ENCODE peak calls at places on chromosomes 16 and 17, in eight cellular contexts. S is mammary epithelial cell, G is tibial artery, H is Peyer's patch, J is brain microvascular endothelial cell, C is kidney epithelial cell, R is bronchial epithelial cell, W is transverse colon. T is an unnamed sample.
A peak's percentile ranks its signal among the peaks of the same experiment; 100 is the strongest.

GRCh38 chr17:20975566-20975965 is 67.2 kb downstream of the USP22 start:
- DNase-seq in G (no peak), C (no peak), H (no peak), W (no peak), R (peak; percentile 78), J (no peak), S (peak; percentile 74), T (no peak)

GRCh38 chr17:7589891-7590611 is at the start of gene SOX15:
- DNase-seq in H (no peak), S (peak; percentile 69), J (no peak), R (peak; percentile 87), C (no peak), W (no peak), G (no peak), T (no peak)

GRCh38 chr17:48113201-48113676 is 5.7 kb downstream of the SNX11 start:
- DNase-seq in G (no peak), R (no peak), H (peak; percentile 75), C (no peak), S (no peak), J (no peak), W (no peak), T (no peak)

GRCh38 chr16:53429221-53429943 is 4.9 kb upstream of the RBL2 start:
- DNase-seq in W (no peak), S (peak; percentile 65), G (no peak), C (no peak), J (peak; percentile 63), R (peak; percentile 44), H (no peak), T (no peak)

GRCh38 chr17:58111676-58112075 is 28.5 kb downstream of the DYNLL2 start:
- DNase-seq in W (no peak), G (no peak), J (no peak), C (no peak), S (no peak), R (no peak), H (no peak), T (no peak)

GRCh38 chr16:27340654-27341053 is 26.9 kb downstream of the IL4R start:
- DNase-seq in R (no peak), G (no peak), C (no peak), W (no peak), J (no peak), H (no peak), S (no peak), T (no peak)

GRCh38 chr17:56937688-56938087 is 23.2 kb downstream of the COIL start:
- DNase-seq in W (no peak), G (no peak), C (no peak), J (no peak), S (peak; percentile 34), H (no peak), R (peak; percentile 21), T (no peak)

GRCh38 chr16:49712106-49712505 is 143.8 kb downstream of the ZNF423 start:
- DNase-seq in R (no peak), C (no peak), G (no peak), S (no peak), H (no peak), J (no peak), W (no peak), T (no peak)

GRCh38 chr16:14364386-14365199 is 265.5 kb downstream of the PARN start:
- DNase-seq in W (no peak), R (peak; percentile 90), S (no peak), C (peak; percentile 94), H (no peak), G (no peak), J (peak; percentile 83), T (peak; percentile 73)

GRCh38 chr16:52657924-52658323 is 111.0 kb upstream of the TOX3 start:
- DNase-seq in G (no peak), R (no peak), C (no peak), J (no peak), S (no peak), H (no peak), W (no peak), T (no peak)

GRCh38 chr16:83689385-83689831 is 118.4 kb upstream of the HSBP1 start:
- DNase-seq in H (no peak), R (peak; percentile 94), S (peak; percentile 91), G (no peak), J (peak; percentile 85), C (peak; percentile 98), W (no peak), T (no peak)

GRCh38 chr16:12449374-12449773 is 354.3 kb downstream of the CPPED1 start:
- DNase-seq in J (no peak), C (no peak), G (no peak), R (no peak), H (peak; percentile 19), W (no peak), S (no peak), T (no peak)

GRCh38 chr17:43526886-43527648 is 19.1 kb downstream of the ETV4 start:
- DNase-seq in J (no peak), G (no peak), R (no peak), H (no peak), W (no peak), C (no peak), S (no peak), T (peak; percentile 49)
- H3K36me3 ChIP-seq in J (peaks cover 32% of the 10 kb centered on the region), G (peaks cover 48% of the 10 kb centered on the region), R (peaks cover 17% of the 10 kb centered on the region), H (no peaks in the 10 kb centered on the region), W (peaks cover 30% of the 10 kb centered on the region), C (no peaks in the 10 kb centered on the region), S (peaks cover 14% of the 10 kb centered on the region), T (peaks cover 58% of the 10 kb centered on the region)

GRCh38 chr17:70171159-70171558 is 1.8 kb downstream of the KCNJ2 start:
- DNase-seq in C (no peak), S (no peak), R (no peak), W (no peak), G (no peak), H (no peak), J (no peak), T (no peak)
- H3K4me3 ChIP-seq in C (no peak overlapping the region), S (no peak overlapping the region), R (no peak overlapping the region), W (peak overlapping the region; percentile 60), G (no peak overlapping the region), H (peak overlapping the region; percentile 86), J (no peak overlapping the region), T (peak overlapping the region; percentile 69)

GRCh38 chr17:41888332-41888965 is 23.2 kb upstream of the KLHL11 start:
- DNase-seq in H (no peak), G (no peak), W (no peak), S (no peak), R (no peak), J (no peak), C (no peak), T (no peak)
- H3K36me3 ChIP-seq in H (no peaks in the 10 kb centered on the region), G (peaks cover 90% of the 10 kb centered on the region), W (peaks cover 73% of the 10 kb centered on the region), S (peaks cover 64% of the 10 kb centered on the region), R (peaks cover 43% of the 10 kb centered on the region), J (peaks cover 94% of the 10 kb centered on the region), C (peaks cover 7% of the 10 kb centered on the region), T (peaks cover 98% of the 10 kb centered on the region)

DNA sequence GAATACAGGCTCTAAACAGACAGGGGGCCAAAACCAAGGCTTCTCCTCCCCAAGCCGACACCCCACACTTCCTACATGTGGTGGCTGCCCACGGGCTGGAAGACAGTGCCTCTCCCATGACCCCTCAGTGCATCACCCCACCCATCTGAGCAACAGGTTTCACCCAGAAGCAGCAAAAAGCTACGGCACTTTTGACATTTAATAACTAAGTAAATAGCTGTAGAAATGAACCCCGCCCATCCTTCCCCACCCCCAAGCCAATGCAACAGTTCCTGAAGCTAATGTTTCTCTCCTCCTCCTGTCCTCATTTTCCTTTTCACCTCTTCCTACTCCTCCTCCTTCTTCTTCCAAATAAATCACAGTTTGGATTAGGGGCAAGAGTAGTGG is 9.9 kb upstream of the SOX9 start:
- DNase-seq in R (no peak), S (no peak), J (no peak), C (no peak), H (no peak), W (peak; percentile 35), G (no peak), T (no peak)
- H3K4me3 ChIP-seq in R (no peak overlapping the region), S (no peak overlapping the region), J (no peak overlapping the region), C (no peak overlapping the region), H (no peak overlapping the region), W (no peak overlapping the region), G (no peak overlapping the region), T (peak overlapping the region; percentile 12)

DNA sequence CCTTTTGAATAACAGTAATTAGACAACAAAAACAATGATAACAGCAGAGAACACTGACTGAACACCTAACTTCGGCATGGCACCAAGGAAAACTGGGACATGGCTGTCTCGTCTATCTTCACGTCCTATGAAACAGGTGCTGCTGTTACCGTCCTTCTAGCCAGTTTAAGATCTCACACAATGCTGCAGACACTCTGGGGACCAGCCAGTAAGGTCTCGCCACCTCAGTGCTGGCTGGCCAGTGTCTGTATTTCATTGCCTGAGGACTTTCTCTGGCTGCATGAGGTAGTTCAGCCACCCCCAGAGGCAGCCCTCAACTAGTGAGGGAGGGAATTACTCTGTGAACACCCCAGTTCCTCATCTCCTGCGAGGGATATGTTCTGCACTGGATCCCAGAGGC is 57.6 kb downstream of the AMFR start:
- DNase-seq in J (no peak), R (no peak), W (no peak), H (no peak), C (no peak), S (no peak), G (no peak), T (no peak)
- H3K36me3 ChIP-seq in J (peaks cover 33% of the 10 kb centered on the region), R (peaks cover 27% of the 10 kb centered on the region), W (peaks cover 24% of the 10 kb centered on the region), H (no peaks in the 10 kb centered on the region), C (peaks cover 2% of the 10 kb centered on the region), S (peaks cover 6% of the 10 kb centered on the region), G (peaks cover 61% of the 10 kb centered on the region), T (peaks cover 55% of the 10 kb centered on the region)

DNA sequence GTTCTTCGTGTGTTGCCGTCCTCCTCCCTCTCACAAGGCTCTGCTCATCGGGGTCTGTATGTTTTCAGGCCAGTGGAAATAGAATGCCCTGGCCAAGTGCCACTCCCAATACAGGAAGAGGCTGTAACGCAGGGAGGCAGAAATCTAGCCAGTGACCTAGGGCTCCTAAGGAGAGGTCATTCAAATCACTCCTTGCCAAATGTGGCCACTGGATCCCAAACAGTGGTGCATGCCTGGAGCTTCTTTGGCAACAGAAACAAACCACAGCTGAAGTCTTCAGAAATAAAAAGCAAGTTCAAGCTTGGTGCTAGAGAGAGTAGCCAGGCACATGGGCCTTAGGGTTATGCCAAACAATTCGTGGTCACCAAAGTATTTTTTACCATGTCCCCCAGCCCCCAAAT is 66.1 kb downstream of the SMG6 start:
- DNase-seq in R (no peak), W (no peak), H (no peak), J (no peak), G (peak; percentile 75), S (peak; percentile 24), C (no peak), T (no peak)
- H3K4me3 ChIP-seq in R (no peak overlapping the region), W (no peak overlapping the region), H (no peak overlapping the region), J (no peak overlapping the region), G (no peak overlapping the region), S (no peak overlapping the region), C (no peak overlapping the region), T (no peak overlapping the region)

DNA sequence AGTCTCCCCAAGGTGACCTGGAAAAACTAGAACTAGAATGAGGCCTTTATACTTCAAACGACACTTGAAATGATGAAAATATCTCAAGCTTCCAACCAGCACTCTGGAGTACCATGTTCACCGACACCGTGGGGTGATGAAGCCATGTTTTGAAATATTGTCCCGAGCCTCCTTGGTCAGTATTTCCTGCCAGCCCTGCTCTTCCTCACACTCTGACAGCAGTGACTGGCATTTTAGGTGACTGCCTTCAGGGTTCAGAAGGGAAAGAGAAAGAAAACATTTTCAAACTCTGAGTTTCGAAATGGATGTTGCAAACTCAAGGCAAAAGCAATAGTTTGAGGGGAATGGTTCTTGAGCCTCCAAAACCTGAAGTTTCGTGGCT is 39.3 kb upstream of the IRX6 start:
- DNase-seq in C (no peak), G (no peak), W (no peak), R (no peak), H (no peak), S (no peak), J (no peak), T (no peak)
- H3K36me3 ChIP-seq in C (no peaks in the 10 kb centered on the region), G (no peaks in the 10 kb centered on the region), W (no peaks in the 10 kb centered on the region), R (no peaks in the 10 kb centered on the region), H (no peaks in the 10 kb centered on the region), S (no peaks in the 10 kb centered on the region), J (no peaks in the 10 kb centered on the region), T (no peaks in the 10 kb centered on the region)

T was measured in upper lobe of right lung.